ENCODE peak calls at places on chromosome 21, in five cellular contexts. O is OCI-LY7, N is IMR-90, I is lower lobe of right lung, Z is esophagus squamous epithelium. X is an unnamed sample.

GRCh38 chr21:18725653-18726052 is 322.1 kb upstream of the TMPRSS15 start:
- DNase-seq in O (no peak), N (no peak), I (no peak), Z (no peak), X (no peak)

GRCh38 chr21:43814215-43815106 is 25.1 kb downstream of the RRP1 start:
- DNase-seq in O (no peak), N (no peak), I (no peak), Z (no peak), X (no peak)

GRCh38 chr21:26070121-26070520 is 100.4 kb downstream of the APP start:
- DNase-seq in O (no peak), N (no peak), I (no peak), Z (no peak), X (no peak)

GRCh38 chr21:44006017-44006624 is 6.0 kb upstream of the TRAPPC10 start:
- DNase-seq in O (no peak), N (peak; percentile 90), I (no peak), Z (no peak), X (no peak)

GRCh38 chr21:17911628-17912027 is 92.5 kb upstream of the C21orf91 start:
- DNase-seq in O (no peak), N (peak; percentile 42), I (no peak), Z (no peak), X (no peak)

GRCh38 chr21:43935711-43936110 is 70.7 kb downstream of the AGPAT3 start:
- DNase-seq in O (no peak), N (no peak), I (no peak), Z (no peak), X (no peak)

GRCh38 chr21:43944757-43945156 is 67.4 kb upstream of the TRAPPC10 start:
- DNase-seq in O (no peak), N (no peak), I (no peak), Z (no peak), X (peak; percentile 61)

GRCh38 chr21:26042181-26042876 is 128.2 kb downstream of the APP start:
- DNase-seq in O (no peak), N (no peak), I (no peak), Z (no peak), X (no peak)

GRCh38 chr21:35559881-35560280 is 500.4 kb downstream of the SETD4 start:
- DNase-seq in O (no peak), N (peak; percentile 61), I (no peak), Z (no peak), X (no peak)

GRCh38 chr21:28308516-28308915 is 684.2 kb downstream of the LTN1 start:
- DNase-seq in O (no peak), N (peak; percentile 82), I (no peak), Z (no peak), X (no peak)

GRCh38 chr21:14273736-14274538 is 58.0 kb downstream of the RBM11 start:
- DNase-seq in O (no peak), N (no peak), I (peak; percentile 83), Z (no peak), X (peak; percentile 88)

GRCh38 chr21:21213297-21213696 is 215.1 kb downstream of the NCAM2 start:
- DNase-seq in O (no peak), N (peak; percentile 42), I (no peak), Z (no peak), X (no peak)

GRCh38 chr21:26041441-26042180 is 129.0 kb downstream of the APP start:
- DNase-seq in O (no peak), N (peak; percentile 63), I (no peak), Z (no peak), X (no peak)

GRCh38 chr21:35753308-35753707 is 307.0 kb downstream of the SETD4 start:
- DNase-seq in O (no peak), N (no peak), I (no peak), Z (no peak), X (no peak)

GRCh38 chr21:45289134-45289533 is 1.4 kb upstream of the POFUT2 start:
- DNase-seq in O (no peak), N (no peak), I (no peak), Z (no peak), X (no peak)
- H3K4me3 ChIP-seq in O (no peak overlapping the region), N (no peak overlapping the region), I (no peak overlapping the region), Z (no peak overlapping the region), X (no peak overlapping the region)

GRCh38 chr21:41142051-41142795 is 25.7 kb upstream of the BACE2 start:
- DNase-seq in O (no peak), N (peak; percentile 47), I (no peak), Z (no peak), X (no peak)
- TF ChIP-seq CTCF in O (no peak), N (no peak), I (no peak), Z (no peak), X (no peak)

GRCh38 chr21:42777757-42778344 is 101.5 kb downstream of the WDR4 start:
- DNase-seq in O (no peak), N (no peak), I (peak; percentile 39), Z (no peak), X (no peak)
- H3K27ac ChIP-seq in O (no peak overlapping the region), N (no peak overlapping the region), I (no peak overlapping the region), Z (no peak overlapping the region), X (no peak overlapping the region)

DNA sequence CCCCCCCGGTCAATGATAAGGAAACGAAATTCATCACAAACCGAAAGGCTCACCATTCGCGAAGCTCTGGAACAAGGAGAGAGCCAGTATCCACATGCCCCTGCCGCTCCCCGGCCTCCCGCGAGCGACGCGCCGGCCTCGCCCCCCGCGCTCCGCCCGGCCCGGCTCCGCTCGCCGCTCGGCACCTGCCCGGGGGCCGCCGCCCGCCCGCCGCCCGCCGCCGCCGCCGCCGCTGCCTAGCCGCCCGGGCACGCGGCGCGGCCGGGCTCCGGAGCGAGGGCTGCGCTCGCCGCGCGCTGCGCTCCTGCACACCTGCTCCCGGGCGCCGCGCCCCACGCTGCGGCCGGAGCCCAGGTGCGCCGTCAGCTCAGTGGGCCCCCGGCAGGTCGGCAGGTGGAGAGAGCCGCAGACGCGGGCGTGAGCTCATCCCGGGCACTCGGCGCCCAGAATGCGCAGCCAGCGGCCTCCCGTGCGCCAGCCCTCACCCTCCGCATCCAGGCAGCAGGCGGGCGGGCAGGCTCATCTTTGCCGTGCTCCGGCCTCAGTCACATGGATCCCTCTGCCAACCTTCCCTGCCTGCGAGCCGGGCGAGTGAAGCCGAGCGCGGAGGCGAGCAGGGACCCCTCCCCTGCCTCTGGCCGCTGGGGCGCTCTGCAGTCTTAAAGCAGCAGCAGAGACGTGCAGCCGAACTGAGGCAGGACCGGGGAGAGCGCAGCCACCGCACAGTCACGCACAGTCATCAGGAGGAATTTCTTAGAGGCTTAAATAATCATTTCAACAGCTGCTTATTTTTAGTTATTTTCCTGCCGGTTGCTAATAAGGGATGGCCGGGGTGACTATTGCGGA is at the start of gene DSCAM:
- DNase-seq in O (no peak), N (no peak), I (no peak), Z (no peak), X (no peak)
- H3K4me3 ChIP-seq in O (no peak within 1 kb of the TSS), N (peak within 1 kb of the TSS; percentile 31), I (peak within 1 kb of the TSS; percentile 32), Z (no peak within 1 kb of the TSS), X (no peak within 1 kb of the TSS)

GRCh38 chr21:29789393-29789792 is 150.4 kb downstream of the GRIK1 start:
- DNase-seq in O (no peak), N (no peak), I (no peak), Z (no peak), X (no peak)
- TF ChIP-seq CTCF in O (no peak), N (no peak), I (no peak), Z (no peak), X (no peak)

DNA sequence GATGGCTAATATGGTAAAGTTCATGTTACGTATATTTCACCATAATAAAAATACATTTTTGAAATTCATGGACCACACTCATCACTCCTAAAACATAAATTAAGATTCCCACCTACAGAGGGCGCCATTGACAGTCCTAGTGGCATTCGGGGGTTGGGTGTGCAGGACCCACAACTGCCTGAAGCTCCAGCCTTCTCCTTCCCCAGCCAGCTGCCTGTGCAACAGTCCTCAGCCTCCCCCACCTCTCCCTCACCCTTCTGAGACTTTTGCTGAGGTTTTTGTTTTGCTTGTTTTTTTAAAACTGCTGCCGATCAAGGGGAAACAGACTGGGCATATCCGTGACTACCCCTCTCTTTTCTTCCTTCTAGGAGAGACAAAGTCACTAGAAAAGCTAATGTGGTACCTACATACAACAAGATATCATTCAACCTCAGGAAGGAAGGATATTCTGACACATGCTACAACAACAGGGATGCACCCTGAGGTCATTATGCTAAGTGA is 9.3 kb upstream of the EVA1C start:
- DNase-seq in O (peak; percentile 70), N (peak; percentile 73), I (peak; percentile 63), Z (no peak), X (no peak)
- H3K27ac ChIP-seq in O (no peak overlapping the region), N (no peak overlapping the region), I (no peak overlapping the region), Z (no peak overlapping the region), X (no peak overlapping the region)

DNA sequence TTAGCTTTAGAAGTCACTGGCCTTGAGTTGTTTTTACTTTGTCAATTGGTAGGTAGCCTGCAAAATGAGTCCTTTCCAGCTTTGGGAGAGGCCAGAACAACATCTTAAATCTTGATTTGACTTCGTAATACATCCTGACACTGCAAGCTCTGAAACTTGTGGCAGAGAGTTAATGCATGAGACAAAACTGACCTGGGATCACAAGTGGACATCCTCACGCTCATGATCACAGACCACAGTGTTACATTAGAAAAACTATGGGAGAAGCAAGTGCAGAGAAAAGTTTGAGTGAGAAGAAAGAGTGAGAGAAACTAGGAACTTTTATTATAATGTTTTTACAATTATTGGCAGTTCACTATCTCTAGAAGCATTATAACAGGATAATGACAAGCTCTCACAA is 550.9 kb downstream of the USP25 start:
- DNase-seq in O (no peak), N (no peak), I (no peak), Z (no peak), X (no peak)
- H3K4me3 ChIP-seq in O (no peak overlapping the region), N (no peak overlapping the region), I (peak overlapping the region; percentile 12), Z (peak overlapping the region; percentile 29), X (peak overlapping the region; percentile 3)

GRCh38 chr21:38182370-38182985 is 74.3 kb upstream of the KCNJ15 start:
- DNase-seq in O (no peak), N (no peak), I (no peak), Z (no peak), X (no peak)
- TF ChIP-seq CTCF in O (no peak), N (no peak), I (no peak), Z (no peak), X (no peak)